ENCODE peak calls at places on chromosomes 3 and 15, in ten cellular contexts. S, W, T, D, L, B, F, Z, E and J are unnamed samples.

GRCh38 chr15:80776420-80777045 is 2.6 kb upstream of the CEMIP start:
- DNase-seq in L (peak), B (peak), F (no peak), W (peak), D (peak), E (peak), T (peak), Z (peak), S (peak), J (peak)

GRCh38 chr3:31188112-31188511 is 293.7 kb upstream of the GADL1 start:
- DNase-seq in W (no peak), F (no peak), E (no peak), S (no peak), Z (no peak), B (no peak), L (no peak), T (no peak), D (peak), J (no peak)

GRCh38 chr3:76206351-76206750 is 421.0 kb upstream of the ZNF717 start:
- DNase-seq in D (no peak), E (no peak), L (no peak), B (no peak), S (no peak), T (no peak), F (no peak), W (no peak), Z (no peak), J (no peak)

GRCh38 chr15:94294556-94294955 is 63.2 kb downstream of the MCTP2 start:
- DNase-seq in F (no peak), B (no peak), W (no peak), Z (no peak), S (no peak), E (no peak), D (no peak), L (no peak), T (no peak), J (no peak)

GRCh38 chr15:55546718-55547117 is 38.7 kb upstream of the DNAAF4 start:
- DNase-seq in T (no peak), W (no peak), Z (no peak), B (no peak), L (no peak), F (no peak), E (no peak), S (peak), D (no peak), J (peak)

GRCh38 chr15:98547255-98547654 is 101.1 kb upstream of the IGF1R start:
- DNase-seq in Z (no peak), W (no peak), T (no peak), D (no peak), S (no peak), E (no peak), L (no peak), B (no peak), F (no peak), J (no peak)

GRCh38 chr3:125078961-125079674 is 23.3 kb upstream of the HEG1 start:
- DNase-seq in W (no peak), S (no peak), Z (peak), E (peak), D (no peak), L (no peak), T (no peak), F (no peak), B (no peak), J (no peak)

GRCh38 chr15:56205061-56205876 is 38.4 kb downstream of the RFX7 start:
- DNase-seq in T (no peak), B (no peak), E (no peak), W (no peak), F (no peak), S (peak), D (no peak), L (no peak), Z (no peak), J (no peak)

GRCh38 chr3:150457996-150458395 is 49.9 kb downstream of the TSC22D2 start:
- DNase-seq in Z (no peak), S (no peak), D (no peak), L (no peak), B (no peak), T (no peak), F (no peak), W (no peak), E (no peak), J (no peak)

GRCh38 chr3:34198309-34198708 is 399.9 kb downstream of the PDCD6IP start:
- DNase-seq in L (no peak), S (no peak), Z (no peak), T (no peak), F (no peak), D (no peak), B (no peak), E (no peak), W (no peak), J (no peak)

GRCh38 chr3:129182390-129183180 is 1.1 kb downstream of the CNBP start:
- DNase-seq in B (no peak), S (peak), D (no peak), Z (no peak), T (no peak), W (peak), L (no peak), F (no peak), E (no peak), J (no peak)

GRCh38 chr3:115659253-115659652 is 35.9 kb downstream of the GAP43 start:
- DNase-seq in B (no peak), F (no peak), T (no peak), E (no peak), Z (no peak), S (no peak), L (no peak), D (no peak), W (no peak), J (no peak)

GRCh38 chr3:127034990-127035652 is 52.2 kb downstream of the PLXNA1 start:
- DNase-seq in E (no peak), B (no peak), T (peak), D (no peak), Z (no peak), W (no peak), S (no peak), L (peak), F (no peak), J (no peak)

GRCh38 chr3:127033171-127033570 is 50.3 kb downstream of the PLXNA1 start:
- DNase-seq in Z (no peak), F (no peak), D (no peak), E (no peak), B (no peak), T (no peak), W (no peak), L (no peak), S (no peak), J (no peak)

GRCh38 chr3:127033786-127034185 is 50.9 kb downstream of the PLXNA1 start:
- DNase-seq in F (no peak), D (no peak), S (no peak), B (no peak), T (no peak), W (no peak), E (no peak), Z (no peak), L (no peak), J (no peak)

GRCh38 chr3:127035672-127036071 is 52.8 kb downstream of the PLXNA1 start:
- DNase-seq in D (peak), E (peak), T (peak), Z (no peak), W (no peak), F (no peak), S (peak), B (peak), L (peak), J (peak)

DNA sequence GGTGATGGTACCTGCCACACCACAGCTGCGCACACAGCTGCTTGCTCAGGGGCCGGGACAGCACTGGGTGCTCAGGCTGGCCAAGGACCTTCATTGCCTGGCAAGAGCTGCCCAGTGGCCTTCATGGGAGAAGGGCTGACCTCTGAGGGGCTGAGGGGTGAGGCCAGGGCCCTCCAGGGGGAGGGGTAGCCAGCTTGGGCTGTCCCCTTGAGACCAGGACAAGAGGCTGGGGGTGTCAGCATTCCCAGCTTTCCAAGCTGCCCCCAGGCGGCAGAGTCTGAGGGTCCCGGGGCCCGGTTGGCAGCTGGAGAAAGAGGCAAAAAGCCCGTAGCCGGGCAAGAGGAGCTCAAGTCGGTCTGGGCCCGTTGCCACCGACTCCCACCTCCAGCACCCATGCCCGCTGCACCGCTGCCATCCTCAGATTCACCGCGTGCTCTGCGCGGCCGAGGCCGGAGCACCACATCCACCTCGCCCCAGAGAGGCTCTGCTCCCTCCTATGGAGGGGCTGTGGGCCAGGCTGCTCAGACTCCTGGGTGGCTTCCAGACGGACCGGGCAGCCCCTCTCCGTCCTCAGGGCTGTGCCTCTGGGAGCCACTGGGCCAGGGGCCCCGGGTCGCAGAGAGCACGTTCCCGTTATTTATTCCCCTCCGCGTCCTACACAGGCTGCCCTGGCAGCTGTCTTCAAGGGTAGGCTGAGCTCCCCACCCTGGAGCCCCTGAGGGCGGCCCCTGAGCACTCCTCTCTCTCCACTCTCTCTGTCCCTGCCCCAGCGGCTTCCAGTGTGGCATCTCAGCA is 51.5 kb downstream of the PLXNA1 start:
- DNase-seq in E (no peak), S (no peak), D (no peak), Z (no peak), W (no peak), L (no peak), B (no peak), F (no peak), T (peak), J (no peak)
- H3K27ac ChIP-seq in E (peak), S (no peak), D (no peak), Z (no peak), W (peak), L (no peak), B (no peak), F (no peak), T (peak), J (no peak)

GRCh38 chr3:197809356-197810020 is 18.4 kb downstream of the LRCH3 start:
- DNase-seq in W (no peak), Z (no peak), L (no peak), B (no peak), D (no peak), T (no peak), S (peak), F (no peak), E (no peak), J (peak)
- H3K4me3 ChIP-seq in W (no peak), Z (no peak), L (no peak), B (no peak), D (no peak), T (no peak), S (no peak), F (no peak), E (no peak), J (no peak)

GRCh38 chr3:140577911-140578310 is 100.0 kb upstream of the TRIM42 start:
- DNase-seq in S (no peak), F (no peak), Z (no peak), B (no peak), W (no peak), D (no peak), T (no peak), L (no peak), E (no peak), J (no peak)

GRCh38 chr3:140580746-140581145 is 97.1 kb upstream of the TRIM42 start:
- DNase-seq in F (no peak), B (no peak), E (no peak), Z (no peak), T (no peak), W (no peak), L (no peak), S (peak), D (no peak), J (no peak)

GRCh38 chr3:140576444-140576843 is 101.4 kb upstream of the TRIM42 start:
- DNase-seq in B (no peak), Z (no peak), S (no peak), D (no peak), E (no peak), W (no peak), T (no peak), L (no peak), F (no peak), J (no peak)

GRCh38 chr3:140584549-140584948 is 93.3 kb upstream of the TRIM42 start:
- DNase-seq in E (no peak), S (peak), T (no peak), L (no peak), B (no peak), D (no peak), F (no peak), Z (no peak), W (no peak), J (no peak)

GRCh38 chr3:140579260-140579659 is 98.6 kb upstream of the TRIM42 start:
- DNase-seq in F (no peak), L (no peak), E (no peak), S (no peak), Z (no peak), B (no peak), T (no peak), D (no peak), W (no peak), J (no peak)
- TF ChIP-seq CTCF in F (no peak), L (no peak), E (peak), S (peak), Z (no peak), B (no peak), T (no peak), D (no peak), W (peak), J (no peak)

DNA sequence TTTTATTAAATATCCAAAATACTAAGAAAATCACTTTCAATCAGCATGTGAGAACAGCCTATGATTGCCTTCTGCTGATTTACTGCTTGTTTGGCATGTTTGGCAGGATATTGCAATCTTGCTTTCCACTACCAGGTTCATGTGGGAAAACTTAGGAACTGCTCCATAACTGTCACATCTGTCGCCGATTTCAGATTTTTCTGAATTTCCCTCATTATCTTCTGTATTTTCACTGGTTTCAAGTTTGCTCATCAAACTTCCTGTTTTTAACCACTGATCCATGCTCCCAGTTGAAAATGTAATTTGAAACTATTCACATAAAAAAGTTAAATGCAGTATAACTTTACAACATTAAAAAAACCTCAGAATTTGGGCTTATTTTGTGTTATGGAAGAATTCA is 93.0 kb downstream of the NFKBIZ start:
- DNase-seq in B (no peak), S (no peak), Z (no peak), T (no peak), D (no peak), E (no peak), F (no peak), L (no peak), W (no peak), J (no peak)
- H3K27ac ChIP-seq in B (no peak), S (no peak), Z (no peak), T (no peak), D (no peak), E (no peak), F (peak), L (no peak), W (no peak), J (peak)

GRCh38 chr3:24457719-24458118 is 36.9 kb downstream of the THRB start:
- DNase-seq in F (no peak), L (no peak), D (no peak), T (no peak), E (no peak), S (no peak), W (no peak), Z (no peak), B (no peak), J (no peak)

GRCh38 chr3:24464389-24464788 is 30.3 kb downstream of the THRB start:
- DNase-seq in T (no peak), S (no peak), D (no peak), Z (no peak), W (no peak), L (no peak), F (no peak), E (no peak), B (no peak), J (no peak)

GRCh38 chr3:24460974-24461373 is 33.7 kb downstream of the THRB start:
- DNase-seq in D (no peak), B (no peak), F (no peak), W (no peak), Z (no peak), T (no peak), L (no peak), E (no peak), S (no peak), J (no peak)

DNA sequence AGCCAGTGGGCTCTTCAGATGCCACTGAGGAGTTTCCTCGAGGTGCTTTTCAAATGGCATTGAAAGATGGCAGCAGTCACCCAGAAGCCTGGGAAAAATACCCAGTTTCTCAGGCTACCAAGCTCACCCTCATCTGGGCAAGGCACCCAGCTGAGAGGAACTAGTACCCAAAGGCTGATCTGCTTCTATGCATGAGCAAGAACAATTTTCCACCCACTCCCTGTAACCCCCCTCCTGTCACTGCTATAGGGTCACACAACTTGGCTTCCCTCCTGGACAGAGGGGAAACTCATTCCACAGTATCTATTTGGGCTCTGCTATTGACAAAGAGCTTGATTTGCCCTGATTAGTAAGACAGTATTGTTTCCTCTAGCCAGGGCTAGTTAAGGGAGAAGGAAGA is 31.9 kb downstream of the THRB start:
- DNase-seq in B (no peak), W (no peak), F (no peak), E (no peak), L (no peak), D (no peak), T (no peak), S (no peak), Z (no peak), J (no peak)
- H3K4me3 ChIP-seq in B (no peak), W (peak), F (no peak), E (no peak), L (no peak), D (no peak), T (no peak), S (no peak), Z (no peak), J (no peak)

DNA sequence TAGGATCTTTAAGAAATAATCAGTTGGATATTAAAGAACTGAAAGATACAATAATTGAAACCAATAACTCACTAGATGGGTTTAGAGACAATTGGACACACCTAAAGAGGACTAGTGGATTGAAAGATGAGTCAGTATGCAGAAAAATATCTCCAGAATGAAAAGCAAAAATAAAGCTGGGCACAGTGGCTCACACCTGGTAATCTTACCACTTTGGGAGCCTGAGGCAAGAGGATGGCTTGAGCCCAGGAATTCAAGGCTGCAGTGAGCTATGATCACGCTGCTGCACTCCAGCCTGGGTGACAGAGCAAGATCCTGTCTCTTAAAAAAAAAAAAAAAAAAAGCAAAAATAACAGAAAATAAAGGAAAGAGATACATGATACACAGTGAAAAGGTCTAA is 37.4 kb upstream of the CCDC174 start:
- DNase-seq in F (no peak), D (no peak), E (no peak), W (no peak), B (no peak), L (no peak), T (no peak), S (no peak), Z (no peak), J (no peak)
- TF ChIP-seq CTCF in F (no peak), D (no peak), E (no peak), W (no peak), B (no peak), L (no peak), T (no peak), S (no peak), Z (no peak), J (no peak)

DNA sequence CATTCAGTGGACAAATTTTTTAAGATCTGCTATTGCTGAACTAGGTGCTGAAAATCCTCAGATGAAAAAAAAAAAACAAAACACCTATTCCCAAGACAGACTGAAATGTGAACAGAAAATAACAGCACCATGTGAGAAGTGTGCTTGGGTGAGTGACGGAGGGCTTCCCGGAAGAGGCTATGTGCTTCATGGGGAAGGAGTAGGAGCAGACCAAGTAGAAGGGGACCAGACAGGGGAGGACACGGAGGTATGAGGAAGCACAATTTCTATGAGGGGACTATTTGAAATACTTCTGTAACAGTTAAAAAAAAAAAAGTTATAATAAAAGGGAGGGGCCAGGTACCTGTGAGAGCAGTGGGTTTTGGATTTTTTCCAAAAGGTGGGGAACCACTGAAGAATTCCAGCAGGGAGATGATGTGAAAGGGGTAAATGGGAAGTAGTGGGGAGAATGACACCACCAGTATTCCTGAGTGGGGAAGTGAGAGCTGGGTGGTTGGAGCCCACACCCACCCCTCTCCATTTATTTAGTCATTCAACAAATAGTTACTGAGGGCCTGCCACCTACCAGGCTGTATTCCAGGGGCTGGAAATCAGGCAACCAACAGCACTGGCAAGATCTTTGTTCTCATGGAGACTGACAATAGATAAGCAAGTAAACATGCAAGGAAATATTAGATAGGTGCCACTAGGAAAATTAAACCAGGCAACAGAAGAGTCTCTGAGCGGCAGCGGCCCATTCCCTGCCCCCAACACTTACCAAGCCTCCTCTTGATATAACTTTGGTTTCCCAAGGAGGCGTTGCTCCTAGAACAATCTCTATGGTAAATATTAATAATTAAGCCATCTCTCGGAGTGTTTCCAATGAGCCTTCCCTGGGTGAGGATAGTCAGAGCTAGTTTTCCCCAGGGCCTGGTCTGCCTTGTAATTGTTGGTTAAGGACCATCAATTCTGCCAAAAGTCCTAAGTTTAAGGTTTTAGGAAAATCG is 3.8 kb upstream of the USP3 start:
- DNase-seq in B (no peak), W (no peak), D (no peak), Z (no peak), S (no peak), L (peak), F (no peak), T (peak), E (no peak), J (no peak)
- H3K27ac ChIP-seq in B (no peak), W (no peak), D (peak), Z (no peak), S (peak), L (peak), F (peak), T (peak), E (peak), J (peak)